ENCODE peak calls at places on chromosomes 4 and X, in eight cellular contexts. K is spleen, T is adipocyte, W is bronchial epithelial cell, V is psoas muscle, R is heart right ventricle, B is left ventricle myocardium inferior, E is kidney epithelial cell. J is an unnamed sample.
A peak's percentile ranks its signal among the peaks of the same experiment; 100 is the strongest.

GRCh38 chr4:168883513-168883912 is 126.5 kb downstream of the CBR4 start:
- DNase-seq in R (no peak), W (no peak), E (no peak), V (no peak), K (no peak), B (no peak), T (peak; percentile 55), J (no peak)

GRCh38 chr4:48194986-48195773 is 61.1 kb upstream of the TXK start:
- DNase-seq in W (peak; percentile 14), R (no peak), B (no peak), K (no peak), V (no peak), T (peak; percentile 36), E (no peak), J (no peak)

GRCh38 chr4:54058171-54058570 is 6.2 kb downstream of the CHIC2 start:
- DNase-seq in W (no peak), E (no peak), B (no peak), T (no peak), K (no peak), V (no peak), R (no peak), J (no peak)

GRCh38 chr4:87856816-87857215 is 24.0 kb downstream of the MEPE start:
- DNase-seq in R (no peak), W (peak; percentile 17), K (no peak), V (no peak), T (no peak), E (no peak), B (no peak), J (no peak)

GRCh38 chr4:84482564-84483563 is 16.2 kb downstream of the NKX6-1 start:
- DNase-seq in B (no peak), T (peak; percentile 17), V (peak; percentile 31), W (no peak), K (no peak), R (no peak), E (no peak), J (no peak)

GRCh38 chr4:8079031-8079885 is 79.4 kb downstream of the ABLIM2 start:
- DNase-seq in T (no peak), E (no peak), R (no peak), B (no peak), W (no peak), V (peak; percentile 16), K (no peak), J (peak; percentile 23)

GRCh38 chrX:75337525-75337924 is 63.6 kb downstream of the UPRT start:
- DNase-seq in E (no peak), V (no peak), R (no peak), W (no peak), K (no peak), B (no peak), T (no peak), J (no peak)

GRCh38 chr4:14877246-14878220 is 124.7 kb upstream of the CPEB2 start:
- DNase-seq in B (no peak), T (no peak), V (no peak), E (no peak), R (no peak), K (no peak), W (peak; percentile 43), J (peak; percentile 97)

GRCh38 chr4:145446184-145446583 is 35.5 kb upstream of the SMAD1 start:
- DNase-seq in K (no peak), R (no peak), B (no peak), T (no peak), W (no peak), V (no peak), E (no peak), J (no peak)

GRCh38 chrX:38803286-38803608 is 2.0 kb downstream of the MID1IP1 start:
- DNase-seq in B (no peak), V (no peak), R (no peak), K (no peak), E (no peak), W (no peak), T (peak; percentile 25), J (no peak)

GRCh38 chrX:95536661-95537060 is 1148.0 kb upstream of the DIAPH2 start:
- DNase-seq in T (no peak), V (no peak), R (no peak), K (no peak), B (no peak), W (no peak), E (no peak), J (no peak)

GRCh38 chrX:43962636-43963035 is 10.6 kb downstream of the NDP start:
- DNase-seq in K (no peak), V (no peak), W (no peak), T (no peak), E (no peak), B (no peak), R (no peak), J (no peak)

GRCh38 chr4:20456416-20456815 is 204.7 kb downstream of the SLIT2 start:
- DNase-seq in T (no peak), K (no peak), R (no peak), E (no peak), V (no peak), W (peak; percentile 63), B (no peak), J (no peak)

GRCh38 chrX:109384569-109385174 is 97.2 kb downstream of the GUCY2F start:
- DNase-seq in W (no peak), R (no peak), T (peak; percentile 70), V (no peak), B (no peak), K (no peak), E (no peak), J (no peak)

GRCh38 chrX:141468940-141469339 is 115.6 kb downstream of the SPANXA1 start:
- DNase-seq in W (peak; percentile 44), E (no peak), K (no peak), T (peak; percentile 47), B (no peak), V (no peak), R (no peak), J (peak; percentile 3)

GRCh38 chr4:92461732-92462131 is 158.0 kb downstream of the GRID2 start:
- DNase-seq in R (no peak), E (no peak), T (no peak), V (no peak), K (no peak), B (no peak), W (no peak), J (no peak)

GRCh38 chr4:165355900-165356300 is 22.9 kb upstream of the CPE start:
- DNase-seq in K (no peak), B (no peak), W (peak; percentile 55), E (no peak), T (peak; percentile 77), V (no peak), R (no peak), J (no peak)

GRCh38 chr4:64774626-64775025 is 365.4 kb upstream of the TECRL start:
- DNase-seq in T (no peak), W (no peak), K (no peak), V (no peak), R (no peak), E (no peak), B (no peak), J (no peak)

GRCh38 chrX:31508338-31508737 is 436.5 kb upstream of the FTHL17 start:
- DNase-seq in K (no peak), R (no peak), V (no peak), E (no peak), W (no peak), T (peak; percentile 62), B (no peak), J (no peak)

GRCh38 chr4:110231869-110232268 is 33.5 kb upstream of the ELOVL6 start:
- DNase-seq in V (no peak), W (peak; percentile 94), E (no peak), K (no peak), B (no peak), R (no peak), T (no peak), J (no peak)

GRCh38 chrX:100677616-100678181 is 33.7 kb downstream of the SRPX2 start:
- DNase-seq in K (no peak), T (no peak), W (no peak), V (no peak), R (no peak), B (no peak), E (no peak), J (no peak)

GRCh38 chr4:73901031-73901430 is 31.8 kb downstream of the CXCL1 start:
- DNase-seq in W (no peak), E (no peak), V (no peak), T (no peak), B (no peak), K (no peak), R (no peak), J (no peak)

GRCh38 chr4:29081230-29081955 is 1638.8 kb upstream of the PCDH7 start:
- DNase-seq in T (peak; percentile 53), V (no peak), W (peak; percentile 5), R (no peak), E (no peak), K (no peak), B (no peak), J (no peak)

GRCh38 chrX:49000640-49001039 is 1.4 kb downstream of the GRIPAP1 start:
- DNase-seq in R (no peak), E (no peak), W (no peak), B (no peak), V (no peak), K (peak; percentile 51), T (no peak), J (no peak)
- H3K4me3 ChIP-seq in R (no peak overlapping the region), E (no peak overlapping the region), W (no peak overlapping the region), B (no peak overlapping the region), V (no peak overlapping the region), K (peak overlapping the region; percentile 86), T (no peak overlapping the region), J (no peak overlapping the region)

GRCh38 chr4:114597410-114598115 is 1.0 kb upstream of the UGT8 start:
- DNase-seq in B (no peak), V (no peak), W (no peak), T (no peak), E (no peak), R (no peak), K (no peak), J (no peak)
- H3K4me3 ChIP-seq in B (peak overlapping the region; percentile 66), V (peak overlapping the region; percentile 62), W (no peak overlapping the region), T (no peak overlapping the region), E (peak overlapping the region; percentile 85), R (no peak overlapping the region), K (peak overlapping the region; percentile 77), J (peak overlapping the region; percentile 63)

GRCh38 chrX:1554469-1555210 is 17.7 kb upstream of the P2RY8 start:
- DNase-seq in B (no peak), E (no peak), K (peak; percentile 87), R (no peak), W (no peak), V (no peak), T (no peak), J (no peak)
- H3K4me3 ChIP-seq in B (no peak overlapping the region), E (no peak overlapping the region), K (peak overlapping the region; percentile 14), R (no peak overlapping the region), W (no peak overlapping the region), V (no peak overlapping the region), T (no peak overlapping the region), J (no peak overlapping the region)

GRCh38 chr4:147480502-147480890 is 401 bp upstream of the EDNRA start:
- DNase-seq in T (no peak), R (no peak), V (no peak), K (no peak), E (no peak), B (no peak), W (no peak), J (no peak)

GRCh38 chr4:147480891-147481576 is at the start of gene EDNRA:
- DNase-seq in R (peak; percentile 39), K (no peak), V (peak; percentile 25), B (peak; percentile 30), T (peak; percentile 85), E (no peak), W (no peak), J (no peak)

GRCh38 chr4:147481577-147482109 is 746 bp downstream of the EDNRA start:
- DNase-seq in V (no peak), E (no peak), T (peak; percentile 61), R (no peak), B (no peak), W (no peak), K (no peak), J (no peak)

GRCh38 chr4:147479817-147480216 is 1.1 kb upstream of the EDNRA start:
- DNase-seq in T (peak; percentile 48), W (peak; percentile 78), K (no peak), R (peak; percentile 29), B (peak; percentile 28), E (no peak), V (peak; percentile 8), J (no peak)

GRCh38 chr4:147482281-147482680 is 1.4 kb downstream of the EDNRA start:
- DNase-seq in V (no peak), T (peak; percentile 36), R (no peak), K (no peak), E (no peak), B (no peak), W (peak; percentile 90), J (no peak)
- H3K4me3 ChIP-seq in V (peak overlapping the region; percentile 62), T (no peak overlapping the region), R (peak overlapping the region; percentile 74), K (peak overlapping the region; percentile 63), E (peak overlapping the region; percentile 77), B (peak overlapping the region; percentile 73), W (no peak overlapping the region), J (no peak overlapping the region)

J was measured in retinal pigment epithelial cell.